ENCODE peak calls at places on chromosomes 13 and 19, in six cellular contexts. Z, A, U, B, R and K are unnamed samples.

GRCh38 chr19:2798733-2799132 is 13.4 kb downstream of the THOP1 start:
- DNase-seq in Z (peak), A (no peak), U (no peak), B (no peak), R (no peak), K (peak)

GRCh38 chr13:76939215-76939614 is 9.1 kb upstream of the ACOD1 start:
- DNase-seq in Z (peak), A (no peak), U (no peak), B (no peak), R (no peak), K (peak)

GRCh38 chr13:76709851-76710250 is 176.4 kb downstream of the KCTD12 start:
- DNase-seq in Z (peak), A (no peak), U (no peak), B (no peak), R (no peak), K (no peak)

GRCh38 chr19:35295792-35296462 is 4.0 kb downstream of the MAG start:
- DNase-seq in Z (no peak), A (peak), U (no peak), B (peak), R (no peak), K (no peak)

GRCh38 chr13:47287291-47287751 is 390.5 kb upstream of the HTR2A start:
- DNase-seq in Z (peak), A (no peak), U (no peak), B (peak), R (no peak), K (peak)

GRCh38 chr13:77583551-77583950 is 48.0 kb downstream of the SCEL start:
- DNase-seq in Z (no peak), A (no peak), U (no peak), B (no peak), R (no peak), K (no peak)

GRCh38 chr13:73189365-73189764 is 130.6 kb downstream of the KLF5 start:
- DNase-seq in Z (no peak), A (no peak), U (no peak), B (no peak), R (no peak), K (no peak)

GRCh38 chr19:10315335-10316214 is at the start of gene FDX2:
- DNase-seq in Z (peak), A (peak), U (peak), B (peak), R (peak), K (peak)

GRCh38 chr13:50071399-50071798 is 56.2 kb downstream of the KCNRG start:
- DNase-seq in Z (no peak), A (no peak), U (no peak), B (no peak), R (no peak), K (no peak)

GRCh38 chr19:32178841-32179410 is 166.5 kb upstream of the ZNF507 start:
- DNase-seq in Z (no peak), A (no peak), U (no peak), B (no peak), R (no peak), K (no peak)

GRCh38 chr19:18157465-18158063 is 4.6 kb downstream of the PIK3R2 start:
- DNase-seq in Z (no peak), A (no peak), U (peak), B (peak), R (no peak), K (no peak)

GRCh38 chr19:5397804-5398692 is 57.2 kb upstream of the ZNRF4 start:
- DNase-seq in Z (peak), A (no peak), U (peak), B (peak), R (no peak), K (peak)

GRCh38 chr19:42353341-42354015 is 28.0 kb downstream of the MEGF8 start:
- DNase-seq in Z (no peak), A (no peak), U (no peak), B (no peak), R (no peak), K (no peak)

GRCh38 chr13:113771709-113772331 is 12.8 kb downstream of the TMEM255B start:
- DNase-seq in Z (no peak), A (peak), U (no peak), B (no peak), R (no peak), K (peak)

GRCh38 chr13:31881495-31881882 is 142.2 kb downstream of the RXFP2 start:
- DNase-seq in Z (no peak), A (no peak), U (no peak), B (no peak), R (no peak), K (no peak)

GRCh38 chr19:50838239-50838638 is 4.9 kb upstream of the KLK15 start:
- DNase-seq in Z (peak), A (no peak), U (peak), B (peak), R (peak), K (peak)

GRCh38 chr13:63184693-63185092 is 1769.0 kb upstream of the PCDH20 start:
- DNase-seq in Z (peak), A (no peak), U (peak), B (peak), R (peak), K (peak)

GRCh38 chr19:8491574-8491973 is 10.9 kb downstream of the PRAM1 start:
- DNase-seq in Z (no peak), A (no peak), U (no peak), B (peak), R (no peak), K (no peak)

GRCh38 chr19:50722248-50723013 is 733 bp upstream of the CLEC11A start:
- DNase-seq in Z (peak), A (no peak), U (no peak), B (no peak), R (no peak), K (no peak)

GRCh38 chr13:99312493-99312883 is 5.3 kb upstream of the GPR183 start:
- DNase-seq in Z (peak), A (no peak), U (no peak), B (no peak), R (no peak), K (no peak)

GRCh38 chr19:53977991-53978731 is 13.3 kb upstream of the CACNG6 start:
- DNase-seq in Z (peak), A (no peak), U (peak), B (peak), R (peak), K (peak)
- TF ChIP-seq EZH2 in Z (no peak), A (no peak), U (no peak), B (no peak), R (no peak), K (no peak)

GRCh38 chr19:38706792-38707511 is 37.3 kb downstream of the CAPN12 start:
- DNase-seq in Z (no peak), A (no peak), U (no peak), B (peak), R (no peak), K (no peak)
- TF ChIP-seq EZH2phosphoT487 in Z (no peak), A (no peak), U (no peak), B (no peak), R (no peak), K (no peak)

GRCh38 chr19:17113127-17113785 is 37.7 kb downstream of the MYO9B start:
- DNase-seq in Z (no peak), A (no peak), U (no peak), B (no peak), R (no peak), K (no peak)
- H3K27ac ChIP-seq in Z (no peak), A (no peak), U (no peak), B (peak), R (no peak), K (peak)

GRCh38 chr19:497861-498590 is 1.7 kb downstream of the MADCAM1 start:
- DNase-seq in Z (no peak), A (no peak), U (no peak), B (peak), R (no peak), K (no peak)
- TF ChIP-seq EZH2 in Z (peak), A (peak), U (peak), B (peak), R (no peak), K (no peak)